ENCODE peak calls at places on chromosomes 1 and 21, in nine cellular contexts. One of them, this sample, is unnamed.

GRCh38 chr21:44956356-44957046 is 16.7 kb downstream of the SLX9 start:
- DNase-seq in GM19239: no peak
- DNase-seq in DMS 273 treated with DMSO at 0.1 percent for 48 hours: no peak
- DNase-seq in stimulated activated CD8-positive, alpha-beta memory T cell treated with anti-CD3 and anti-CD28 coated beads, Interleukin-7, amount 100 ng/mL, for 24 hours: no peak
- DNase-seq in HepG2: no peak
- DNase-seq in thoracic aorta: no peak
- DNase-seq in fibroblast of the aortic adventitia: no peak
- DNase-seq in activated T-helper 9 cell treated with anti-CD3 and anti-CD28 coated beads, Interleukin-2, amount 50 U/mL, for 16 hours: no peak
- DNase-seq in T follicular helper cell: no peak
- DNase-seq in this sample: no peak

GRCh38 chr1:185512442-185512841 is 195.4 kb upstream of the IVNS1ABP start:
- DNase-seq in GM19239: no peak
- DNase-seq in DMS 273 treated with DMSO at 0.1 percent for 48 hours: no peak
- DNase-seq in stimulated activated CD8-positive, alpha-beta memory T cell treated with anti-CD3 and anti-CD28 coated beads, Interleukin-7, amount 100 ng/mL, for 24 hours: no peak
- DNase-seq in HepG2: no peak
- DNase-seq in thoracic aorta: no peak
- DNase-seq in fibroblast of the aortic adventitia: no peak
- DNase-seq in activated T-helper 9 cell treated with anti-CD3 and anti-CD28 coated beads, Interleukin-2, amount 50 U/mL, for 16 hours: no peak
- DNase-seq in T follicular helper cell: no peak
- DNase-seq in this sample: no peak

GRCh38 chr1:172778461-172779455 is 119.9 kb downstream of the FASLG start:
- DNase-seq in GM19239: peak
- DNase-seq in DMS 273 treated with DMSO at 0.1 percent for 48 hours: no peak
- DNase-seq in stimulated activated CD8-positive, alpha-beta memory T cell treated with anti-CD3 and anti-CD28 coated beads, Interleukin-7, amount 100 ng/mL, for 24 hours: no peak
- DNase-seq in HepG2: no peak
- DNase-seq in thoracic aorta: no peak
- DNase-seq in fibroblast of the aortic adventitia: peak
- DNase-seq in activated T-helper 9 cell treated with anti-CD3 and anti-CD28 coated beads, Interleukin-2, amount 50 U/mL, for 16 hours: no peak
- DNase-seq in T follicular helper cell: no peak
- DNase-seq in this sample: no peak

GRCh38 chr1:76891931-76892330 is 24.7 kb downstream of the ST6GALNAC5 start:
- DNase-seq in GM19239: no peak
- DNase-seq in DMS 273 treated with DMSO at 0.1 percent for 48 hours: no peak
- DNase-seq in stimulated activated CD8-positive, alpha-beta memory T cell treated with anti-CD3 and anti-CD28 coated beads, Interleukin-7, amount 100 ng/mL, for 24 hours: no peak
- DNase-seq in HepG2: no peak
- DNase-seq in thoracic aorta: no peak
- DNase-seq in fibroblast of the aortic adventitia: no peak
- DNase-seq in activated T-helper 9 cell treated with anti-CD3 and anti-CD28 coated beads, Interleukin-2, amount 50 U/mL, for 16 hours: no peak
- DNase-seq in T follicular helper cell: no peak
- DNase-seq in this sample: no peak

GRCh38 chr1:156146749-156147405 is 6.5 kb upstream of the SEMA4A start:
- DNase-seq in GM19239: no peak
- DNase-seq in DMS 273 treated with DMSO at 0.1 percent for 48 hours: no peak
- DNase-seq in stimulated activated CD8-positive, alpha-beta memory T cell treated with anti-CD3 and anti-CD28 coated beads, Interleukin-7, amount 100 ng/mL, for 24 hours: no peak
- DNase-seq in HepG2: no peak
- DNase-seq in thoracic aorta: no peak
- DNase-seq in fibroblast of the aortic adventitia: peak
- DNase-seq in activated T-helper 9 cell treated with anti-CD3 and anti-CD28 coated beads, Interleukin-2, amount 50 U/mL, for 16 hours: no peak
- DNase-seq in T follicular helper cell: no peak
- DNase-seq in this sample: no peak

GRCh38 chr1:114331936-114332335 is 178.3 kb upstream of the SYT6 start:
- DNase-seq in GM19239: no peak
- DNase-seq in DMS 273 treated with DMSO at 0.1 percent for 48 hours: no peak
- DNase-seq in stimulated activated CD8-positive, alpha-beta memory T cell treated with anti-CD3 and anti-CD28 coated beads, Interleukin-7, amount 100 ng/mL, for 24 hours: no peak
- DNase-seq in HepG2: no peak
- DNase-seq in thoracic aorta: no peak
- DNase-seq in fibroblast of the aortic adventitia: no peak
- DNase-seq in activated T-helper 9 cell treated with anti-CD3 and anti-CD28 coated beads, Interleukin-2, amount 50 U/mL, for 16 hours: no peak
- DNase-seq in T follicular helper cell: no peak
- DNase-seq in this sample: no peak

GRCh38 chr1:47934243-47934805 is 62.9 kb downstream of the TRABD2B start:
- DNase-seq in GM19239: no peak
- DNase-seq in DMS 273 treated with DMSO at 0.1 percent for 48 hours: no peak
- DNase-seq in stimulated activated CD8-positive, alpha-beta memory T cell treated with anti-CD3 and anti-CD28 coated beads, Interleukin-7, amount 100 ng/mL, for 24 hours: no peak
- DNase-seq in HepG2: no peak
- DNase-seq in thoracic aorta: no peak
- DNase-seq in fibroblast of the aortic adventitia: peak
- DNase-seq in activated T-helper 9 cell treated with anti-CD3 and anti-CD28 coated beads, Interleukin-2, amount 50 U/mL, for 16 hours: no peak
- DNase-seq in T follicular helper cell: no peak
- DNase-seq in this sample: peak

GRCh38 chr1:55073187-55073916 is 34.0 kb downstream of the PCSK9 start:
- DNase-seq in GM19239: no peak
- DNase-seq in DMS 273 treated with DMSO at 0.1 percent for 48 hours: no peak
- DNase-seq in stimulated activated CD8-positive, alpha-beta memory T cell treated with anti-CD3 and anti-CD28 coated beads, Interleukin-7, amount 100 ng/mL, for 24 hours: no peak
- DNase-seq in HepG2: no peak
- DNase-seq in thoracic aorta: no peak
- DNase-seq in fibroblast of the aortic adventitia: no peak
- DNase-seq in activated T-helper 9 cell treated with anti-CD3 and anti-CD28 coated beads, Interleukin-2, amount 50 U/mL, for 16 hours: no peak
- DNase-seq in T follicular helper cell: no peak
- DNase-seq in this sample: no peak

GRCh38 chr1:240597153-240597745 is 14.7 kb downstream of the GREM2 start:
- DNase-seq in GM19239: no peak
- DNase-seq in DMS 273 treated with DMSO at 0.1 percent for 48 hours: no peak
- DNase-seq in stimulated activated CD8-positive, alpha-beta memory T cell treated with anti-CD3 and anti-CD28 coated beads, Interleukin-7, amount 100 ng/mL, for 24 hours: no peak
- DNase-seq in HepG2: no peak
- DNase-seq in thoracic aorta: no peak
- DNase-seq in fibroblast of the aortic adventitia: peak
- DNase-seq in activated T-helper 9 cell treated with anti-CD3 and anti-CD28 coated beads, Interleukin-2, amount 50 U/mL, for 16 hours: no peak
- DNase-seq in T follicular helper cell: no peak
- DNase-seq in this sample: no peak

GRCh38 chr1:224340711-224341384 is 10.9 kb upstream of the NVL start:
- DNase-seq in GM19239: no peak
- DNase-seq in DMS 273 treated with DMSO at 0.1 percent for 48 hours: no peak
- DNase-seq in stimulated activated CD8-positive, alpha-beta memory T cell treated with anti-CD3 and anti-CD28 coated beads, Interleukin-7, amount 100 ng/mL, for 24 hours: no peak
- DNase-seq in HepG2: no peak
- DNase-seq in thoracic aorta: no peak
- DNase-seq in fibroblast of the aortic adventitia: peak
- DNase-seq in activated T-helper 9 cell treated with anti-CD3 and anti-CD28 coated beads, Interleukin-2, amount 50 U/mL, for 16 hours: peak
- DNase-seq in T follicular helper cell: no peak
- DNase-seq in this sample: no peak

GRCh38 chr1:109133815-109134214 is 19.9 kb downstream of the ELAPOR1 start:
- DNase-seq in GM19239: no peak
- DNase-seq in DMS 273 treated with DMSO at 0.1 percent for 48 hours: no peak
- DNase-seq in stimulated activated CD8-positive, alpha-beta memory T cell treated with anti-CD3 and anti-CD28 coated beads, Interleukin-7, amount 100 ng/mL, for 24 hours: no peak
- DNase-seq in HepG2: no peak
- DNase-seq in thoracic aorta: no peak
- DNase-seq in fibroblast of the aortic adventitia: no peak
- DNase-seq in activated T-helper 9 cell treated with anti-CD3 and anti-CD28 coated beads, Interleukin-2, amount 50 U/mL, for 16 hours: no peak
- DNase-seq in T follicular helper cell: no peak
- DNase-seq in this sample: no peak

GRCh38 chr1:110846861-110847260 is 26.1 kb upstream of the CD53 start:
- DNase-seq in GM19239: no peak
- DNase-seq in DMS 273 treated with DMSO at 0.1 percent for 48 hours: no peak
- DNase-seq in stimulated activated CD8-positive, alpha-beta memory T cell treated with anti-CD3 and anti-CD28 coated beads, Interleukin-7, amount 100 ng/mL, for 24 hours: no peak
- DNase-seq in HepG2: no peak
- DNase-seq in thoracic aorta: no peak
- DNase-seq in fibroblast of the aortic adventitia: no peak
- DNase-seq in activated T-helper 9 cell treated with anti-CD3 and anti-CD28 coated beads, Interleukin-2, amount 50 U/mL, for 16 hours: no peak
- DNase-seq in T follicular helper cell: no peak
- DNase-seq in this sample: no peak

GRCh38 chr1:111559736-111560279 is 56.4 kb upstream of the ADORA3 start:
- DNase-seq in GM19239: no peak
- DNase-seq in DMS 273 treated with DMSO at 0.1 percent for 48 hours: no peak
- DNase-seq in stimulated activated CD8-positive, alpha-beta memory T cell treated with anti-CD3 and anti-CD28 coated beads, Interleukin-7, amount 100 ng/mL, for 24 hours: no peak
- DNase-seq in HepG2: peak
- DNase-seq in thoracic aorta: no peak
- DNase-seq in fibroblast of the aortic adventitia: peak
- DNase-seq in activated T-helper 9 cell treated with anti-CD3 and anti-CD28 coated beads, Interleukin-2, amount 50 U/mL, for 16 hours: no peak
- DNase-seq in T follicular helper cell: no peak
- DNase-seq in this sample: no peak

GRCh38 chr1:29318724-29319123 is 82.4 kb downstream of the PTPRU start:
- DNase-seq in GM19239: no peak
- DNase-seq in DMS 273 treated with DMSO at 0.1 percent for 48 hours: no peak
- DNase-seq in stimulated activated CD8-positive, alpha-beta memory T cell treated with anti-CD3 and anti-CD28 coated beads, Interleukin-7, amount 100 ng/mL, for 24 hours: no peak
- DNase-seq in HepG2: no peak
- DNase-seq in thoracic aorta: no peak
- DNase-seq in fibroblast of the aortic adventitia: no peak
- DNase-seq in activated T-helper 9 cell treated with anti-CD3 and anti-CD28 coated beads, Interleukin-2, amount 50 U/mL, for 16 hours: no peak
- DNase-seq in T follicular helper cell: no peak
- DNase-seq in this sample: no peak

GRCh38 chr1:111455642-111456031 is 6.4 kb downstream of the ATP5PB start:
- DNase-seq in GM19239: no peak
- DNase-seq in DMS 273 treated with DMSO at 0.1 percent for 48 hours: no peak
- DNase-seq in stimulated activated CD8-positive, alpha-beta memory T cell treated with anti-CD3 and anti-CD28 coated beads, Interleukin-7, amount 100 ng/mL, for 24 hours: no peak
- DNase-seq in HepG2: no peak
- DNase-seq in thoracic aorta: no peak
- DNase-seq in fibroblast of the aortic adventitia: no peak
- DNase-seq in activated T-helper 9 cell treated with anti-CD3 and anti-CD28 coated beads, Interleukin-2, amount 50 U/mL, for 16 hours: no peak
- DNase-seq in T follicular helper cell: no peak
- DNase-seq in this sample: no peak

GRCh38 chr1:232425421-232425820 is 204.5 kb downstream of the SIPA1L2 start:
- DNase-seq in GM19239: no peak
- DNase-seq in DMS 273 treated with DMSO at 0.1 percent for 48 hours: no peak
- DNase-seq in stimulated activated CD8-positive, alpha-beta memory T cell treated with anti-CD3 and anti-CD28 coated beads, Interleukin-7, amount 100 ng/mL, for 24 hours: no peak
- DNase-seq in HepG2: no peak
- DNase-seq in thoracic aorta: no peak
- DNase-seq in fibroblast of the aortic adventitia: no peak
- DNase-seq in activated T-helper 9 cell treated with anti-CD3 and anti-CD28 coated beads, Interleukin-2, amount 50 U/mL, for 16 hours: no peak
- DNase-seq in T follicular helper cell: no peak
- DNase-seq in this sample: no peak

GRCh38 chr1:222077191-222077590 is 335.3 kb upstream of the DUSP10 start:
- DNase-seq in GM19239: no peak
- DNase-seq in DMS 273 treated with DMSO at 0.1 percent for 48 hours: no peak
- DNase-seq in stimulated activated CD8-positive, alpha-beta memory T cell treated with anti-CD3 and anti-CD28 coated beads, Interleukin-7, amount 100 ng/mL, for 24 hours: no peak
- DNase-seq in HepG2: no peak
- DNase-seq in thoracic aorta: no peak
- DNase-seq in fibroblast of the aortic adventitia: no peak
- DNase-seq in activated T-helper 9 cell treated with anti-CD3 and anti-CD28 coated beads, Interleukin-2, amount 50 U/mL, for 16 hours: no peak
- DNase-seq in T follicular helper cell: no peak
- DNase-seq in this sample: no peak

GRCh38 chr21:42080788-42081083 is 9.6 kb downstream of the UMODL1 start:
- DNase-seq in GM19239: no peak
- DNase-seq in DMS 273 treated with DMSO at 0.1 percent for 48 hours: no peak
- DNase-seq in stimulated activated CD8-positive, alpha-beta memory T cell treated with anti-CD3 and anti-CD28 coated beads, Interleukin-7, amount 100 ng/mL, for 24 hours: no peak
- DNase-seq in HepG2: no peak
- DNase-seq in thoracic aorta: no peak
- DNase-seq in fibroblast of the aortic adventitia: peak
- DNase-seq in activated T-helper 9 cell treated with anti-CD3 and anti-CD28 coated beads, Interleukin-2, amount 50 U/mL, for 16 hours: no peak
- DNase-seq in T follicular helper cell: no peak
- DNase-seq in this sample: no peak

GRCh38 chr1:146034976-146035469 is 13.5 kb upstream of the HJV start:
- DNase-seq in GM19239: no peak
- DNase-seq in DMS 273 treated with DMSO at 0.1 percent for 48 hours: no peak
- DNase-seq in stimulated activated CD8-positive, alpha-beta memory T cell treated with anti-CD3 and anti-CD28 coated beads, Interleukin-7, amount 100 ng/mL, for 24 hours: no peak
- DNase-seq in HepG2: peak
- DNase-seq in thoracic aorta: no peak
- DNase-seq in fibroblast of the aortic adventitia: no peak
- DNase-seq in activated T-helper 9 cell treated with anti-CD3 and anti-CD28 coated beads, Interleukin-2, amount 50 U/mL, for 16 hours: no peak
- DNase-seq in T follicular helper cell: no peak
- DNase-seq in this sample: no peak

GRCh38 chr1:198754670-198755069 is 115.8 kb downstream of the PTPRC start:
- DNase-seq in GM19239: no peak
- DNase-seq in DMS 273 treated with DMSO at 0.1 percent for 48 hours: no peak
- DNase-seq in stimulated activated CD8-positive, alpha-beta memory T cell treated with anti-CD3 and anti-CD28 coated beads, Interleukin-7, amount 100 ng/mL, for 24 hours: no peak
- DNase-seq in HepG2: no peak
- DNase-seq in thoracic aorta: no peak
- DNase-seq in fibroblast of the aortic adventitia: no peak
- DNase-seq in activated T-helper 9 cell treated with anti-CD3 and anti-CD28 coated beads, Interleukin-2, amount 50 U/mL, for 16 hours: no peak
- DNase-seq in T follicular helper cell: no peak
- DNase-seq in this sample: no peak

GRCh38 chr21:46160563-46161179 is 5.3 kb upstream of the FTCD start:
- DNase-seq in GM19239: no peak
- DNase-seq in DMS 273 treated with DMSO at 0.1 percent for 48 hours: no peak
- DNase-seq in stimulated activated CD8-positive, alpha-beta memory T cell treated with anti-CD3 and anti-CD28 coated beads, Interleukin-7, amount 100 ng/mL, for 24 hours: no peak
- DNase-seq in HepG2: no peak
- DNase-seq in thoracic aorta: no peak
- DNase-seq in fibroblast of the aortic adventitia: no peak
- DNase-seq in activated T-helper 9 cell treated with anti-CD3 and anti-CD28 coated beads, Interleukin-2, amount 50 U/mL, for 16 hours: no peak
- DNase-seq in T follicular helper cell: no peak
- DNase-seq in this sample: no peak

GRCh38 chr1:24151175-24151533 is 8.2 kb upstream of the IL22RA1 start:
- DNase-seq in GM19239: no peak
- DNase-seq in DMS 273 treated with DMSO at 0.1 percent for 48 hours: no peak
- DNase-seq in stimulated activated CD8-positive, alpha-beta memory T cell treated with anti-CD3 and anti-CD28 coated beads, Interleukin-7, amount 100 ng/mL, for 24 hours: no peak
- DNase-seq in HepG2: peak
- DNase-seq in thoracic aorta: no peak
- DNase-seq in fibroblast of the aortic adventitia: no peak
- DNase-seq in activated T-helper 9 cell treated with anti-CD3 and anti-CD28 coated beads, Interleukin-2, amount 50 U/mL, for 16 hours: no peak
- DNase-seq in T follicular helper cell: no peak
- DNase-seq in this sample: no peak

GRCh38 chr1:171868217-171868616 is 26.9 kb downstream of the DNM3 start:
- DNase-seq in GM19239: no peak
- DNase-seq in DMS 273 treated with DMSO at 0.1 percent for 48 hours: no peak
- DNase-seq in stimulated activated CD8-positive, alpha-beta memory T cell treated with anti-CD3 and anti-CD28 coated beads, Interleukin-7, amount 100 ng/mL, for 24 hours: no peak
- DNase-seq in HepG2: no peak
- DNase-seq in thoracic aorta: no peak
- DNase-seq in fibroblast of the aortic adventitia: no peak
- DNase-seq in activated T-helper 9 cell treated with anti-CD3 and anti-CD28 coated beads, Interleukin-2, amount 50 U/mL, for 16 hours: no peak
- DNase-seq in T follicular helper cell: no peak
- DNase-seq in this sample: no peak

GRCh38 chr1:3942416-3943122 is 42.5 kb upstream of the C1orf174 start:
- DNase-seq in GM19239: no peak
- DNase-seq in DMS 273 treated with DMSO at 0.1 percent for 48 hours: no peak
- DNase-seq in stimulated activated CD8-positive, alpha-beta memory T cell treated with anti-CD3 and anti-CD28 coated beads, Interleukin-7, amount 100 ng/mL, for 24 hours: no peak
- DNase-seq in HepG2: peak
- DNase-seq in thoracic aorta: no peak
- DNase-seq in fibroblast of the aortic adventitia: no peak
- DNase-seq in activated T-helper 9 cell treated with anti-CD3 and anti-CD28 coated beads, Interleukin-2, amount 50 U/mL, for 16 hours: no peak
- DNase-seq in T follicular helper cell: no peak
- DNase-seq in this sample: no peak

GRCh38 chr1:32521165-32521564 is 18.1 kb upstream of the ZBTB8A start:
- DNase-seq in GM19239: no peak
- DNase-seq in DMS 273 treated with DMSO at 0.1 percent for 48 hours: no peak
- DNase-seq in stimulated activated CD8-positive, alpha-beta memory T cell treated with anti-CD3 and anti-CD28 coated beads, Interleukin-7, amount 100 ng/mL, for 24 hours: no peak
- DNase-seq in HepG2: no peak
- DNase-seq in thoracic aorta: no peak
- DNase-seq in fibroblast of the aortic adventitia: no peak
- DNase-seq in activated T-helper 9 cell treated with anti-CD3 and anti-CD28 coated beads, Interleukin-2, amount 50 U/mL, for 16 hours: no peak
- DNase-seq in T follicular helper cell: no peak
- DNase-seq in this sample: no peak

GRCh38 chr1:8680628-8681316 is 136.7 kb downstream of the RERE start:
- DNase-seq in GM19239: no peak
- DNase-seq in DMS 273 treated with DMSO at 0.1 percent for 48 hours: no peak
- DNase-seq in stimulated activated CD8-positive, alpha-beta memory T cell treated with anti-CD3 and anti-CD28 coated beads, Interleukin-7, amount 100 ng/mL, for 24 hours: no peak
- DNase-seq in HepG2: peak
- DNase-seq in thoracic aorta: no peak
- DNase-seq in fibroblast of the aortic adventitia: no peak
- DNase-seq in activated T-helper 9 cell treated with anti-CD3 and anti-CD28 coated beads, Interleukin-2, amount 50 U/mL, for 16 hours: no peak
- DNase-seq in T follicular helper cell: no peak
- DNase-seq in this sample: no peak

GRCh38 chr1:172638885-172639831 is 19.7 kb upstream of the FASLG start:
- DNase-seq in GM19239: no peak
- DNase-seq in DMS 273 treated with DMSO at 0.1 percent for 48 hours: no peak
- DNase-seq in stimulated activated CD8-positive, alpha-beta memory T cell treated with anti-CD3 and anti-CD28 coated beads, Interleukin-7, amount 100 ng/mL, for 24 hours: peak
- DNase-seq in HepG2: peak
- DNase-seq in thoracic aorta: no peak
- DNase-seq in fibroblast of the aortic adventitia: peak
- DNase-seq in activated T-helper 9 cell treated with anti-CD3 and anti-CD28 coated beads, Interleukin-2, amount 50 U/mL, for 16 hours: peak
- DNase-seq in T follicular helper cell: peak
- DNase-seq in this sample: peak

GRCh38 chr21:43281661-43282357 is 113.0 kb downstream of the CRYAA start:
- DNase-seq in GM19239: no peak
- DNase-seq in DMS 273 treated with DMSO at 0.1 percent for 48 hours: no peak
- DNase-seq in stimulated activated CD8-positive, alpha-beta memory T cell treated with anti-CD3 and anti-CD28 coated beads, Interleukin-7, amount 100 ng/mL, for 24 hours: no peak
- DNase-seq in HepG2: no peak
- DNase-seq in thoracic aorta: no peak
- DNase-seq in fibroblast of the aortic adventitia: no peak
- DNase-seq in activated T-helper 9 cell treated with anti-CD3 and anti-CD28 coated beads, Interleukin-2, amount 50 U/mL, for 16 hours: no peak
- DNase-seq in T follicular helper cell: no peak
- DNase-seq in this sample: no peak

GRCh38 chr21:30446969-30447368 is 6.9 kb downstream of the KRTAP15-1 start:
- DNase-seq in GM19239: no peak
- DNase-seq in DMS 273 treated with DMSO at 0.1 percent for 48 hours: no peak
- DNase-seq in stimulated activated CD8-positive, alpha-beta memory T cell treated with anti-CD3 and anti-CD28 coated beads, Interleukin-7, amount 100 ng/mL, for 24 hours: no peak
- DNase-seq in HepG2: no peak
- DNase-seq in thoracic aorta: no peak
- DNase-seq in fibroblast of the aortic adventitia: no peak
- DNase-seq in activated T-helper 9 cell treated with anti-CD3 and anti-CD28 coated beads, Interleukin-2, amount 50 U/mL, for 16 hours: no peak
- DNase-seq in T follicular helper cell: no peak
- DNase-seq in this sample: no peak

GRCh38 chr1:154327466-154328317 is 2.4 kb downstream of the ATP8B2 start:
- DNase-seq in GM19239: peak
- DNase-seq in DMS 273 treated with DMSO at 0.1 percent for 48 hours: no peak
- DNase-seq in stimulated activated CD8-positive, alpha-beta memory T cell treated with anti-CD3 and anti-CD28 coated beads, Interleukin-7, amount 100 ng/mL, for 24 hours: no peak
- DNase-seq in HepG2: no peak
- DNase-seq in thoracic aorta: no peak
- DNase-seq in fibroblast of the aortic adventitia: peak
- DNase-seq in activated T-helper 9 cell treated with anti-CD3 and anti-CD28 coated beads, Interleukin-2, amount 50 U/mL, for 16 hours: no peak
- DNase-seq in T follicular helper cell: no peak
- DNase-seq in this sample: no peak

GRCh38 chr1:197388801-197389200 is 120.7 kb downstream of the CRB1 start:
- DNase-seq in GM19239: no peak
- DNase-seq in DMS 273 treated with DMSO at 0.1 percent for 48 hours: no peak
- DNase-seq in stimulated activated CD8-positive, alpha-beta memory T cell treated with anti-CD3 and anti-CD28 coated beads, Interleukin-7, amount 100 ng/mL, for 24 hours: no peak
- DNase-seq in HepG2: no peak
- DNase-seq in thoracic aorta: no peak
- DNase-seq in fibroblast of the aortic adventitia: peak
- DNase-seq in activated T-helper 9 cell treated with anti-CD3 and anti-CD28 coated beads, Interleukin-2, amount 50 U/mL, for 16 hours: no peak
- DNase-seq in T follicular helper cell: no peak
- DNase-seq in this sample: no peak

This sample was measured in retinal pigment epithelial cell.